ENCODE peak calls at places on chromosome 15, in seven cellular contexts. R is Karpas-422, A is fibroblast of lung, O is neural progenitor cell, G is IMR-90, B is SK-N-SH, U is GM23248. H is an unnamed sample.

GRCh38 chr15:68403161-68403941 is 28.6 kb downstream of the ITGA11 start:
- DNase-seq in G (no peak), O (no peak), R (peak), B (no peak), A (no peak), U (no peak), H (peak)

GRCh38 chr15:85956515-85957275 is 123.0 kb upstream of the AGBL1 start:
- DNase-seq in R (no peak), G (peak), B (no peak), A (peak), O (no peak), U (no peak), H (no peak)

GRCh38 chr15:25331404-25331803 is 107.4 kb downstream of the UBE3A start:
- DNase-seq in B (no peak), A (no peak), R (no peak), O (no peak), U (no peak), G (no peak), H (no peak)

GRCh38 chr15:51623386-51623938 is 891 bp upstream of the DMXL2 start:
- DNase-seq in O (no peak), A (no peak), U (peak), G (no peak), B (no peak), R (peak), H (no peak)

GRCh38 chr15:40470423-40471104 is at the start of gene CHST14:
- DNase-seq in B (peak), A (peak), U (peak), R (peak), O (peak), G (peak), H (peak)

GRCh38 chr15:42063122-42063848 is 31.1 kb downstream of the PLA2G4D start:
- DNase-seq in G (no peak), B (no peak), U (no peak), A (no peak), R (no peak), O (no peak), H (no peak)

GRCh38 chr15:77497942-77498361 is 77.3 kb downstream of the HMG20A start:
- DNase-seq in G (peak), U (peak), B (peak), A (peak), O (no peak), R (no peak), H (no peak)

GRCh38 chr15:52337198-52337853 is 41.7 kb upstream of the MYO5C start:
- DNase-seq in R (no peak), A (peak), B (no peak), U (peak), G (peak), O (no peak), H (no peak)

GRCh38 chr15:76117181-76117580 is 57.4 kb downstream of the TMEM266 start:
- DNase-seq in B (no peak), R (no peak), O (no peak), U (no peak), G (no peak), A (no peak), H (no peak)

GRCh38 chr15:91224750-91225380 is 124.8 kb downstream of the SV2B start:
- DNase-seq in A (peak), G (peak), B (peak), R (peak), O (peak), U (peak), H (no peak)

GRCh38 chr15:76904461-76905012 is 603 bp downstream of the SCAPER start:
- DNase-seq in U (peak), A (peak), O (peak), B (peak), R (peak), G (peak), H (no peak)

DNA sequence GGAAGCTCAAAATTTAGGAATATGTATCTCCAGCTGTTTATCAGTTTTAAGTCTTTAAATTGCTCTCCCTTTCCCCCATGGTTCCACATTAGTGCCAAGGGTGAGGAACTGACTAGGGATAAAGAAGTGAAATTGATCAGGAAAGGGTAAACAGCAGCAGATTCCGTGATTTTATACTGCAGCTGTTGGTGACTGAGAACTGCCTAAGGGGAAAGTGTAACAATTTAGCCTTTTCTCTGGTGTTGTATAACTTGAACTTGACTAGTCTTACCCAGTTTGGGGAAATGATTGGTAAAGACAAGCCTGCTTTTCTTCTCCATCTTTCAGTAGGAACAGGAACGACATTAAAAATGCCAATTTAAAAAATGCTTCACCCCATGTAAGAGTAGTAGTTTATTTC is 5.0 kb downstream of the SPRED1 start:
- DNase-seq in B (no peak), G (no peak), U (no peak), R (no peak), O (no peak), A (no peak), H (no peak)
- H3K9ac ChIP-seq in B (peak), G (peak), U (peak), R (no peak), O (no peak), A (no peak), H (no peak)

DNA sequence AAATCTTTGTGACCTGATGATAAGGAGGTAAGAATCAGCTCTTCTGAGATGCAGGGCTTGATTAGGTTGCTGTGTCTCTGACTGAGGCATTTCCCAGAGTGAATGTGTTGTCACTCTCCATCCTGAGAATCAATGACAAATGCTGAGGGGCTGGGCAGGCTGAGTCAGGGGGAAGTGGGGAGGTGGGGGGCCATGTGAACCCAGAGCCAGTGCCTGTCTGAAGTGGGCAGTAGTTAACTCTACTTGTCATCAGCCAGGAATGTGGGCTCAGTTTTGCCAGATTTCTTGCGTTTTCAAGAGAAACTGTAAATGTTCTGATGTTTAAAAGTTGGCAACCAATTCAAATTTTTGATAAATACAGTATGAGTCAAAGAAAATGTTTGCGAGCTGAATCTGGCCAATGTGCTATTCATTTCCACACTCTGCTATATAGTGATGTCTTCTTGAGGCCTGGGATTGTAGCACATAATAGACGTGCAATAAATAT is 3.1 kb upstream of the BNC1 start:
- DNase-seq in B (no peak), G (peak), U (peak), A (peak), R (no peak), O (no peak), H (no peak)
- H3K9ac ChIP-seq in B (no peak), G (no peak), U (peak), A (no peak), R (no peak), O (no peak), H (no peak)

DNA sequence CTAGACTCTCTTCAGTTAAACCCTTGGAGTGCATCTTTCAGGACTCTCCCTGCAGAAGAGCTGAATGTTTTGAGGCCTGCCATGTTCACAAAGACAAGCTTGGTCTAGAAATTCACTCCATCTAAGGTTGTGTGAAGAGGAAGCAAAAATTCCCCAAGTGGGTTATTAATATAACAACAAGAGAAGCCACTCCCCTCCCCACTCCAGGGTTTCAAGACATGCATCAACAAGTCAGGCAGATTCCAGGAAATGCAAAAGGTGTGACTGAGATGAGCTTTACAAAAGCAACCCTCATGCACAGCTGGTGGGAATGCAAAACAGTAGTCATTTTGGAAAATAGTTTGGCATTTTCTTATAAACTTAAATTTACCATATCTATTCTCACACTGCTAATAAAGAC is 31.5 kb downstream of the TARS3 start:
- DNase-seq in O (no peak), B (no peak), A (no peak), U (no peak), R (no peak), G (no peak), H (no peak)
- H3K9ac ChIP-seq in O (no peak), B (no peak), A (no peak), U (no peak), R (no peak), G (no peak), H (no peak)

DNA sequence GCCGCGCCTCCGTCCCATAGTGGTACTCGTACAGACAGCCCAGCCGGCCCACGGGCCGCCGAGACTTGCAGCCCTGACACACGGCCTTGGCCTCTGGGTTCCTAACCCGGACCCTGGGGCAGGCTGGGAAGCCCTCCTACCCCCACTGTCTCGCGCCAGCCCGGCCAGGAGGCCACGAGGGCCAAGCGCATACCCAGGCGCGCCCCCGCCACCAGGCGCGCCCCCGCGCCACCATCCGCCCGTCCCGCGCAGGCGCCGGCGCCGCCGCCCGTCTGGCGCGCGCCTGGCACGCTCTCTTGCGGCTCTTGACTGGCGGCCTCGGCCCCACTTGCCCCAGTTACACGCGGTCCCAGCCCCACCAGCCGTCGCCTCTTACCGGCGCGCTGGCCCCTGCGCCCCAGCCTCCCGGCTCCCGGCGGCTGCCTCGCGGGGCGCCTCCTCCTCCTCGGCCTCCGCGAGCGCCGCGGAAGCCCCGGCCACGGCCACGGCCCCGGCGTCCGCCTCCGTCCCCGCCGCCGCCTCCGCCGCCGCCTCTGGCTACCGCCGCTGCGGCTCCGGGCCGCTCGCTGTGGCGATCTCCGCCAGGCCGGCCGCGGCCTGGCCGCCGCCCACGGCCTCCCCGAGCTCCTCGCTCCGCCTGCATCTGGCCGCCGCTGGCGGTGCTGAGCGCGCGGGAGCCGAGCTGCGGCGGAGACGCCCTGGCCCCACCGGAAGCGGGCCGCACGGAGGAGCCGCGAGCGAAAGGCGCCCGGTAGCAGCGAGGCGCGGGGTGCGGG is 412 bp downstream of the AVEN start:
- DNase-seq in G (peak), U (peak), R (peak), B (peak), A (peak), O (peak), H (peak)
- H3K9ac ChIP-seq in G (peak), U (peak), R (peak), B (peak), A (peak), O (peak), H (peak)